ENCODE peak calls at places on chromosome 14, in four cellular contexts. C, Y, E and I are unnamed samples.

GRCh38 chr14:49900973-49901372 is 8.1 kb downstream of the ARF6 start:
- DNase-seq in C (no peak), Y (no peak), E (no peak), I (no peak)

GRCh38 chr14:80523518-80524117 is 312.3 kb upstream of the DIO2 start:
- DNase-seq in C (no peak), Y (no peak), E (peak), I (no peak)

GRCh38 chr14:32883189-32883588 is 55.5 kb upstream of the NPAS3 start:
- DNase-seq in C (no peak), Y (no peak), E (no peak), I (no peak)

GRCh38 chr14:32696325-32697101 is 242.2 kb upstream of the NPAS3 start:
- DNase-seq in C (no peak), Y (no peak), E (no peak), I (no peak)

GRCh38 chr14:80847093-80847492 is 94.4 kb downstream of the CEP128 start:
- DNase-seq in C (no peak), Y (no peak), E (no peak), I (no peak)

GRCh38 chr14:22838631-22839041 is 2.3 kb downstream of the MMP14 start:
- DNase-seq in C (no peak), Y (no peak), E (peak), I (peak)

GRCh38 chr14:95432152-95433093 is 84.0 kb downstream of the SYNE3 start:
- DNase-seq in C (no peak), Y (peak), E (peak), I (peak)

GRCh38 chr14:68552597-68552996 is 240.3 kb downstream of the ZFP36L1 start:
- DNase-seq in C (peak), Y (no peak), E (peak), I (no peak)

GRCh38 chr14:32481707-32482106 is 152.6 kb downstream of the AKAP6 start:
- DNase-seq in C (no peak), Y (no peak), E (no peak), I (no peak)

GRCh38 chr14:51653855-51654548 is 2.3 kb downstream of the FRMD6 start:
- DNase-seq in C (no peak), Y (no peak), E (peak), I (no peak)

GRCh38 chr14:45698462-45699134 is 445.6 kb upstream of the MIS18BP1 start:
- DNase-seq in C (no peak), Y (no peak), E (no peak), I (no peak)

GRCh38 chr14:92877757-92878431 is 45.1 kb upstream of the CHGA start:
- DNase-seq in C (no peak), Y (no peak), E (no peak), I (peak)

GRCh38 chr14:101705733-101706508 is 55.6 kb upstream of the PPP2R5C start:
- DNase-seq in C (peak), Y (peak), E (peak), I (peak)

GRCh38 chr14:101584049-101584859 is 23.0 kb downstream of the DIO3 start:
- DNase-seq in C (no peak), Y (peak), E (no peak), I (peak)

DNA sequence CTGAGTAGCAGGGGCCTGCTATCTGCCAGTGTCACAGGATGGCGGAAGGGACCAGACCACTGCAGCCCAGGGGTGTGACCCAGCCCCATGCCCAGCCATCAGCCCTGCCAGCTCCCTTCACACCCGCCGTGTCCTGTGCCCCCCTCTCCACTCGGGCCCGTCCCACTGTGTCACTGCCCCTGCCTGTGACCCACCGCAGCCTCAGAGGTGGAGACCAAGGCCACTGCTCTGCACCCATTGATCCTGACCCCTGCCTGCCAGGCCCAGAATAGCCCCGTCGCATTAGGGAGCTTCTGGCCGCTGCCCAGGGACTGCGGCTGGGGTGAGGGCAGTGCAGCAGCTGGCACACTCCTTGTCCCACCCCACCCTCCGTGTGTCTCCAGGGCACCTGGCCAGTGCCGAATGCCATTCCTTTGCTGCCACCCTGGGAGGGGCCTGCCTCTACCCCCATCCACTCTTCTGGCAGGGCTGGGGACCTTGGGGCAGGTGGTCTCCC is 2.1 kb upstream of the CRIP2 start:
- DNase-seq in C (no peak), Y (no peak), E (no peak), I (peak)
- H3K4me3 ChIP-seq in C (no peak), Y (no peak), E (no peak), I (no peak)

DNA sequence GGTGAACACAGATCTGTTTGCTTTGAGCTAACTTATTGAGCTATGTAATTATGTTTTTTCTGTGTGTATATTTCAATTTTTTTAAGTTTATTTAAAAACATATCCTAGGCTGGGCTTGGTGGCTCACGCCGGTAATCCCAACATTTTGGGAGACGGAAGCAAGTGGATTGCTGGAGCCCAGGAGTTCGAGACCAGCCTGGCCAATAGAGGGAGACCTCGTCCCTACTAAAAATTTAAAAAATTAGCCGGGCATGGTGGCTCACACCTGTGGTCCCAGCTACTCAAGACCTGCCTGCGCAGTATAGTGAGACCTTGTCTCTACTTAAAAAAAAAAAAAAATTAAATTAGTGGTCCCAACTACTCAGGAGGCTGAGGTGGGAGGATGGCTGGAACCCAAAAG is 16.2 kb upstream of the RNASE1 start:
- DNase-seq in C (no peak), Y (no peak), E (no peak), I (no peak)
- TF ChIP-seq CTCF in C (no peak), Y (peak), E (no peak), I (no peak)

DNA sequence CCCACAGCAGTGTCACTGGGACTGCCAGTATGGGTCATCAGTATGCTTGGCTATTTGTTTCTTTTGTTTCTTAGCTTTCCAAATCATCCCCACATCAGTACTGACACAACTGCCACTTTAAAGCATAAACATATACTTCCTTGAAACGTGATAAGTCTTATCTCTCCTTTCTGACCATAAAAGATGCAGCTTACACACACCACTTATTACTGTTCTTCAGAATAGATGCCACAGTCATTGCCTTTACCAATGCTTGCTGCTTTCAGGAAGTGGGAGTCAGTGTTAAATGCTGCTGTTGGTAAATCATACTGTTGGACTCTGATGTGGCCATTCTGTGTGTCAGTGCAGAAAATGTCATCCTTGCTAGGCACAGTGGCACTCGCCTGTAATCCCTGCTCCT is 18.5 kb upstream of the GARIN2 start:
- DNase-seq in C (no peak), Y (no peak), E (peak), I (no peak)
- H3K4me3 ChIP-seq in C (no peak), Y (no peak), E (no peak), I (no peak)

GRCh38 chr14:52695481-52696091 is at the start of gene ERO1A:
- DNase-seq in C (peak), Y (peak), E (peak), I (peak)
- TF ChIP-seq CTCF in C (no peak), Y (no peak), E (no peak), I (no peak)

DNA sequence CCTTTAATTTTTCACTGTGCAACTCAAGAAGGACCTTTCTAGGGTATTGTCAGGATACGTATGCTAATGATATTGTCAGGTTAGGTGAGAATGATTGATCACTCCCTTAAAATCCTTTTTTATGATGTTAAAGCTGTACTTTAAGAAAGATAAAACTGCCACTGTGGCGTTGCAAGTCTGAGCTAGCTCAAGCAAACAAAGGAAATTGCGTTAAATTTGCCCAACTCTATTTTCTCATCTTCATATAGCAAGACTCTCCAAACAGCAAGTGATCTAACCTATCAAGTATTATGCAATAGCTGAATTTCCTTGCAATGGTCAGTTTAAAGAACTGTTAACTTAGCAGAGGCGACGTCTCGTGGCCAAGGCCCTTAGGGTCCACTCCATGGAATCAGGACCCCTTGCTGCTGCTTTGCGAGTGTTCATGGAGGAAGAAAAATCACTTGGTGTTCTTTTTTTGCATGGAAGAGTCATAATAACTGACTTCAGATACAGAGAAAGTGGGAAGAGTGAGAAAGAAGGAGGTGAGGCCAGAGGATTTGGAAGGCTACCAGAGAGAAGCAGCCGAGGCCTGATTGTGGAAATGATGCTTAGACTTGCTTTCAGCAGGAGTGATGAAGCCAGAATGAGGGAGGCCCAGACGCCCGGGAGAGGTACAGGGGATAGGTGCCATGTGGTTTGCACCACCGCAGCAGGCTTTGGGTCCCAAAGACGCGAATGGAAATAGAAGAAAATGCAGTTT is 2.5 kb downstream of the TRAF3 start:
- DNase-seq in C (no peak), Y (no peak), E (no peak), I (no peak)
- H3K4me3 ChIP-seq in C (no peak), Y (no peak), E (no peak), I (no peak)

GRCh38 chr14:103123634-103124500 is 606 bp downstream of the TNFAIP2 start:
- DNase-seq in C (no peak), Y (peak), E (no peak), I (peak)
- TF ChIP-seq CTCF in C (no peak), Y (peak), E (peak), I (peak)

GRCh38 chr14:64503434-64504309 is at the start of gene ZBTB25:
- DNase-seq in C (peak), Y (peak), E (peak), I (peak)

GRCh38 chr14:64500088-64500487 is 3.5 kb downstream of the ZBTB25 start:
- DNase-seq in C (no peak), Y (no peak), E (no peak), I (no peak)

GRCh38 chr14:64503184-64503433 is 529 bp downstream of the ZBTB25 start:
- DNase-seq in C (no peak), Y (no peak), E (no peak), I (no peak)

GRCh38 chr14:64502476-64503183 is 1.0 kb downstream of the ZBTB25 start:
- DNase-seq in C (peak), Y (no peak), E (peak), I (no peak)

DNA sequence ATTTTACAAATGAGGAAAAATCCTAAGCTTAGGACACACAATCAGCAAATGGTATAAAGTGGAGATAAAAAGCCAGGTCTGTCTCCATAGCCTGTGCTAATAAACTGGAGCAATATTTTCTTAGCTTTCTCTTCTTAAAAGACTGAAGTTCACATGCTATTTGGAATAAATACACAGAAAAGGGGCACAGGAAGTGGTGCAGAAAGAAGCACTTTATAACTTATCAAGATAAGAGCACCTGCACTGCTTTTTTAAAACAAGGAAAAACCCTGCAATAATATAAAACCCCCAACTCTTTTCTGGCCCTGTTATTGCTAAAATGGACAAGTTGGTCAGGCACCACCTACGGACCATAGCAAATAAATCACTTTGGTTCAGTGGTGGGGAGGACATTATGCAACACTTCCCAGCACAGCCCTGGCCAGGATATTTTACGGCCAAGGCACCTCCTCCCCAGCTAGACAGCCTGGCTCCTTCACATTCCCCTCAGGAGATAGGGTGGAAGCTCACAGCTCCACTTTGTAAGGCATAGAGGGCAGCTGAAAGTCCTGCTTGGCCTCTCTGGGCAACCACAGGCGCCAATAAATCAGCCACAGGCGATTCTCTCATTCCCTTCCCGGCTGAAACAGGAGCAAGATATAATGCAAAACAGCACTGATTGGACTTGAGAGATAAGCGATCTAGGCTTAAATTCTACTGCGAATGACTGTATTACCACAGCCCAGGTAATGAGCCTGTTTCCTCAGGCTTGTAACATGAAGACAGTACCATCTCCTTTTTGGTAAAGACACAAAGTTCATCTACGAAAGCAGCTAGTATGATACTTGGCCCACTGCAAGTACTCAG is 2.1 kb downstream of the ZBTB25 start:
- DNase-seq in C (no peak), Y (peak), E (peak), I (peak)
- H3K4me3 ChIP-seq in C (peak), Y (peak), E (no peak), I (peak)

GRCh38 chr14:75229576-75229922 is 49.1 kb upstream of the FOS start:
- DNase-seq in C (no peak), Y (no peak), E (no peak), I (no peak)

GRCh38 chr14:75226755-75227544 is 50.5 kb upstream of the TMED10 start:
- DNase-seq in C (no peak), Y (no peak), E (no peak), I (no peak)

GRCh38 chr14:75232597-75232996 is 46.0 kb upstream of the FOS start:
- DNase-seq in C (peak), Y (no peak), E (no peak), I (no peak)

GRCh38 chr14:75231320-75231719 is 47.3 kb upstream of the FOS start:
- DNase-seq in C (no peak), Y (no peak), E (no peak), I (no peak)

DNA sequence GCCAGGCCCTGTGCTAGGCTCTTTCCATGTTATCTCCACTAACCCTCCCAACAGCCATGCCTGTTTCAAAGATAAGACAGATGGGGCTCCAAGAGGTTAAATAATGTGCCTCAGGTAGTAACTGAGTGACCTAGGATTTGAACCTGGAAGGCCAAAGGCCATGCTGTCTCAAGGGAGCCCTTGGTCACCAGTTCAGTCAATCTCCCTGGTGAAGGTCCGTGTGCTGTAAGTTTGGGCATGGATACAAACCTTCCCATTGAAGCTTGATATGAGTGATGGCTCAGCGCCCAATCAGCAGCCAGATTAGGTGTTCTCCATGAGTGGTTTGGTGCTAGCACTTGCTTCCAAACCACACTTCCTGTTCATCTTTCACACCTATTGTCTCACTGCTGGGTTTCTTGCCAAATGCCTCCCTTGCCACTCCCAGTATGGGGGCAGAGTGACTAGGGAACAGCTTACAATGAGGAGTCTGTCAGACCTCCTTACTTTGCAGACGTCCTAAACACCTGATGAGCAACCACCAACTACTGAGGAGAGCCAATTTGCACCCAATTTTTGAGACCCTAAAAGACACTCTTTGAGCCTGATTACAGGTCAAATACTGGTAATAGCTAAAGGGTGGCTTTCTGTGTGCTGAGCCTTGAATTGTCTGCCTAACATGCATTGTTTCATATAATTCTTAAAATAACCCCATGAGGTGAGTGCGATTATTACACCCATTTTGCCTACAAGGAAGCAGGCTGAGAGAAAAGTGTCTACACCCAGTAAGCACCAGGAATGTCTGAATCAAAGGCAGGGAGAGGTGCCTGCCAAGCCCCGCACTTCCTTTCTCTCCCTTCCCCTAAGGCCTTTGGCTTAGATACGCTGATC is 48.5 kb upstream of the FOS start:
- DNase-seq in C (peak), Y (no peak), E (peak), I (no peak)
- TF ChIP-seq CTCF in C (peak), Y (no peak), E (peak), I (peak)